ENCODE peak calls at places on chromosomes 16 and 17, in six cellular contexts. V is AG10803; G is stimulated activated CD8-positive, alpha-beta memory T cell treated with anti-CD3 and anti-CD28 coated beads, Interleukin-7, amount 100 ng/mL, for 24 hours; K is SHP77; W is left lobe of liver; P is brain microvascular endothelial cell. M is an unnamed sample.

GRCh38 chr16:83955218-83956130 is 2.4 kb downstream of the OSGIN1 start:
- DNase-seq in V (peak; percentile 60), G (no peak), K (no peak), W (no peak), P (peak; percentile 55), M (no peak)

GRCh38 chr16:56424791-56425438 is 430 bp downstream of the AMFR start:
- DNase-seq in P (no peak), K (no peak), G (no peak), V (peak; percentile 5), W (peak; percentile 63), M (peak; percentile 33)

GRCh38 chr16:55686671-55687070 is 30.9 kb downstream of the SLC6A2 start:
- DNase-seq in W (no peak), G (no peak), K (no peak), P (no peak), V (no peak), M (no peak)

GRCh38 chr16:80463303-80463702 is 77.5 kb upstream of the DYNLRB2 start:
- DNase-seq in V (no peak), W (peak; percentile 50), K (no peak), G (no peak), P (no peak), M (no peak)

GRCh38 chr16:27920391-27920891 is 143.1 kb downstream of the GSG1L start:
- DNase-seq in G (no peak), K (peak; percentile 49), P (no peak), W (no peak), V (no peak), M (no peak)

GRCh38 chr16:72013888-72014538 is 5.5 kb downstream of the DHODH start:
- DNase-seq in K (no peak), W (peak; percentile 66), P (peak; percentile 3), G (no peak), V (no peak), M (no peak)

GRCh38 chr16:65222049-65222448 is 100.2 kb upstream of the CDH11 start:
- DNase-seq in V (no peak), W (no peak), P (no peak), K (no peak), G (no peak), M (no peak)

GRCh38 chr16:70454221-70455034 is at the start of gene FCSK:
- DNase-seq in V (peak; percentile 45), K (peak; percentile 82), P (peak; percentile 42), G (peak; percentile 40), W (peak; percentile 80), M (peak; percentile 78)

GRCh38 chr17:80169784-80170500 is at the start of gene CARD14:
- DNase-seq in W (no peak), G (no peak), K (no peak), P (no peak), V (no peak), M (no peak)

GRCh38 chr16:88451586-88452484 is 1.2 kb upstream of the ZFPM1 start:
- DNase-seq in G (no peak), K (no peak), P (no peak), W (no peak), V (no peak), M (no peak)

GRCh38 chr16:2752850-2753522 is 548 bp downstream of the SRRM2 start:
- DNase-seq in V (peak; percentile 75), W (peak; percentile 92), P (peak; percentile 41), G (no peak), K (peak; percentile 48), M (peak; percentile 92)

GRCh38 chr16:22318690-22319358 is 21.6 kb downstream of the POLR3E start:
- DNase-seq in G (peak; percentile 19), V (peak; percentile 40), K (peak; percentile 0), P (peak; percentile 28), W (no peak), M (peak; percentile 35)

GRCh38 chr16:4836727-4837126 is 10.4 kb downstream of the GLYR1 start:
- DNase-seq in V (no peak), W (no peak), P (no peak), G (no peak), K (no peak), M (no peak)

GRCh38 chr17:40516581-40517285 is 15.3 kb upstream of the TNS4 start:
- DNase-seq in K (no peak), W (no peak), V (peak; percentile 35), P (no peak), G (no peak), M (peak; percentile 49)

GRCh38 chr17:46262271-46262670 is 32.7 kb upstream of the LRRC37A start:
- DNase-seq in W (no peak), V (no peak), P (no peak), G (no peak), K (no peak), M (no peak)

GRCh38 chr17:64498308-64499203 is 1.7 kb upstream of the POLG2 start:
- DNase-seq in P (no peak), K (no peak), G (no peak), W (no peak), V (no peak), M (no peak)

GRCh38 chr17:61235821-61236197 is 163.8 kb upstream of the TBX2 start:
- DNase-seq in P (peak; percentile 77), V (peak; percentile 47), G (no peak), W (no peak), K (no peak), M (peak; percentile 27)

GRCh38 chr17:17624776-17625175 is 33.3 kb upstream of the PEMT start:
- DNase-seq in K (no peak), V (no peak), G (no peak), P (no peak), W (no peak), M (no peak)

GRCh38 chr17:55238931-55239297 is 25.8 kb upstream of the HLF start:
- DNase-seq in W (peak; percentile 48), V (no peak), K (no peak), P (no peak), G (no peak), M (no peak)

GRCh38 chr17:28975634-28976033 is 24.3 kb upstream of the PHF12 start:
- DNase-seq in V (no peak), W (no peak), K (no peak), P (no peak), G (no peak), M (no peak)

GRCh38 chr17:38879878-38880727 is 10.2 kb downstream of the LASP1 start:
- DNase-seq in K (no peak), W (no peak), P (peak; percentile 74), G (no peak), V (peak; percentile 85), M (peak; percentile 95)

GRCh38 chr17:75412455-75413317 is 7.2 kb upstream of the GRB2 start:
- DNase-seq in V (peak; percentile 45), W (peak; percentile 69), G (no peak), K (peak; percentile 81), P (peak; percentile 47), M (peak; percentile 65)

GRCh38 chr16:380837-381787 is 666 bp downstream of the PGAP6 start:
- DNase-seq in V (no peak), K (no peak), P (no peak), W (peak; percentile 53), G (no peak), M (peak; percentile 24)

GRCh38 chr16:31460582-31461002 is 1.3 kb downstream of the ARMC5 start:
- DNase-seq in V (peak; percentile 88), W (no peak), P (peak; percentile 37), G (no peak), K (no peak), M (peak; percentile 55)

GRCh38 chr16:58099956-58100300 is 29.3 kb downstream of the CFAP20 start:
- DNase-seq in P (no peak), V (no peak), K (no peak), G (no peak), W (no peak), M (no peak)

GRCh38 chr16:53892155-53892554 is 188.2 kb downstream of the FTO start:
- DNase-seq in G (no peak), V (peak; percentile 73), W (no peak), P (peak; percentile 74), K (peak; percentile 57), M (peak; percentile 67)

GRCh38 chr16:1794221-1794871 is 841 bp upstream of the IGFALS start:
- DNase-seq in K (no peak), W (peak; percentile 90), V (no peak), P (no peak), G (no peak), M (no peak)

GRCh38 chr16:4675864-4676786 is 17.2 kb upstream of the NUDT16L1 start:
- DNase-seq in V (no peak), G (no peak), W (peak; percentile 82), K (no peak), P (no peak), M (no peak)

GRCh38 chr16:67837811-67838210 is 4.3 kb upstream of the THAP11 start:
- DNase-seq in K (no peak), V (no peak), P (no peak), W (no peak), G (no peak), M (no peak)

GRCh38 chr16:73254983-73255382 is 207.1 kb upstream of the ZFHX3 start:
- DNase-seq in G (no peak), W (no peak), V (no peak), P (no peak), K (no peak), M (no peak)

GRCh38 chr17:15996322-15996721 is 3.2 kb downstream of the ZSWIM7 start:
- DNase-seq in W (no peak), K (no peak), G (no peak), P (no peak), V (no peak), M (no peak)

GRCh38 chr17:58189436-58190146 is 2.9 kb upstream of the EPX start:
- DNase-seq in P (peak; percentile 80), G (no peak), K (no peak), V (peak; percentile 87), W (no peak), M (peak; percentile 95)

GRCh38 chr16:86019446-86020047 is 120.6 kb downstream of the IRF8 start:
- DNase-seq in V (no peak), W (no peak), P (no peak), K (no peak), G (no peak), M (no peak)

GRCh38 chr17:83119987-83120864 is 40.8 kb downstream of the METRNL start:
- DNase-seq in K (no peak), G (no peak), V (no peak), W (no peak), P (no peak), M (no peak)